ENCODE peak calls at places on chromosomes 4 and X, in five cellular contexts. X, I, Y, V and F are unnamed samples.

GRCh38 chrX:138745215-138745614 is 33.7 kb upstream of the FGF13 start:
- DNase-seq in I (peak), V (no peak), X (peak), Y (peak), F (no peak)

GRCh38 chr4:16684083-16684482 is 214.4 kb downstream of the LDB2 start:
- DNase-seq in I (no peak), V (no peak), X (no peak), Y (peak), F (no peak)

GRCh38 chr4:8439168-8439567 is 1.4 kb downstream of the ACOX3 start:
- DNase-seq in X (peak), V (no peak), I (no peak), Y (peak), F (no peak)

GRCh38 chr4:47465008-47465407 is 1.5 kb upstream of the COMMD8 start:
- DNase-seq in X (no peak), V (no peak), I (no peak), Y (no peak), F (no peak)

GRCh38 chr4:89283226-89283974 is 24.2 kb downstream of the GPRIN3 start:
- DNase-seq in X (no peak), I (no peak), V (no peak), Y (no peak), F (no peak)

GRCh38 chr4:114807357-114807756 is 208.8 kb downstream of the UGT8 start:
- DNase-seq in I (no peak), Y (no peak), V (no peak), X (no peak), F (no peak)

GRCh38 chr4:185201983-185202962 is 1.5 kb downstream of the CFAP97 start:
- DNase-seq in V (no peak), Y (peak), X (no peak), I (no peak), F (no peak)

GRCh38 chr4:169229571-169230028 is 41.2 kb downstream of the SH3RF1 start:
- DNase-seq in I (no peak), Y (peak), V (no peak), X (peak), F (no peak)

GRCh38 chr4:7472443-7473013 is 37.8 kb upstream of the PSAPL1 start:
- DNase-seq in Y (no peak), I (no peak), V (no peak), X (no peak), F (no peak)

GRCh38 chr4:26140150-26140898 is 180.5 kb upstream of the RBPJ start:
- DNase-seq in V (no peak), I (no peak), X (no peak), Y (peak), F (no peak)

GRCh38 chr4:40840255-40840984 is 90.7 kb downstream of the NSUN7 start:
- DNase-seq in Y (no peak), X (no peak), V (no peak), I (no peak), F (no peak)

GRCh38 chrX:150366951-150367545 is 3.9 kb downstream of the MAMLD1 start:
- DNase-seq in I (no peak), V (no peak), X (peak), Y (peak), F (no peak)

GRCh38 chr4:165207016-165207430 is 338 bp upstream of the KLHL2 start:
- DNase-seq in V (no peak), X (peak), Y (peak), I (no peak), F (no peak)

GRCh38 chr4:151624606-151625565 is 135.9 kb downstream of the GATB start:
- DNase-seq in V (no peak), Y (no peak), X (peak), I (no peak), F (no peak)

GRCh38 chr4:7337196-7338058 is 97.3 kb downstream of the PSAPL1 start:
- DNase-seq in V (no peak), Y (no peak), I (no peak), X (no peak), F (no peak)

GRCh38 chrX:135549519-135549918 is 29.1 kb downstream of the INTS6L start:
- DNase-seq in I (no peak), X (no peak), Y (no peak), V (no peak), F (no peak)

GRCh38 chrX:135544338-135544948 is 24.0 kb downstream of the INTS6L start:
- DNase-seq in I (no peak), X (no peak), Y (no peak), V (no peak), F (no peak)

DNA sequence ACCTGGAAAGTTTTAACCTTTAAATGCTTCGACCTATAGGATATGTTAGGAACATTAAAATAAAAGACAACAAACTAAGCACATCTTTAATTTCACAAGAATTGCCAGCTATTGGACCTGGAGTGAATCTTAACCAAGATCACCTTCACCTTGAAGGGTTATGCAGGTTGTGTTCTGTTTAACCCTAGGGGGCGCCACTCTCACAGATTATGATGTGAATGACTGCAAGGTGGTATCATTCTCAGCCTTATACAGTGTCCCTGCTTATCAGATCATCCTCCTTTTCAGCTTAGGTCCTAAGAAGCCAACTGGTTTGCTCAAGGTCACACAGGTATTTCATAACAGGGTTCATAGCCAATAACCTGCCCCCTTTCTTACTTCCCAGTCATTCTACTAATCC is 23.5 kb downstream of the INTS6L start:
- DNase-seq in V (no peak), Y (no peak), X (no peak), I (peak), F (no peak)
- H3K27ac ChIP-seq in V (no peak), Y (no peak), X (no peak), I (no peak), F (no peak)

GRCh38 chr4:78923459-78924312 is 15.6 kb downstream of the PAQR3 start:
- DNase-seq in V (no peak), X (no peak), Y (no peak), I (no peak), F (no peak)
- TF ChIP-seq CTCF in V (no peak), X (no peak), Y (no peak), I (peak), F (no peak)

GRCh38 chrX:71107762-71108360 is 1.3 kb upstream of the CXorf65 start:
- DNase-seq in I (no peak), X (no peak), V (no peak), Y (no peak), F (no peak)

GRCh38 chrX:71103110-71103983 is 3.2 kb downstream of the CXorf65 start:
- DNase-seq in I (peak), V (peak), Y (no peak), X (peak), F (no peak)

GRCh38 chrX:71105638-71106037 is 902 bp downstream of the CXorf65 start:
- DNase-seq in X (no peak), Y (no peak), I (no peak), V (no peak), F (no peak)

GRCh38 chrX:71106427-71106826 is at the start of gene CXorf65:
- DNase-seq in Y (no peak), I (no peak), V (no peak), X (no peak), F (no peak)

GRCh38 chrX:71107245-71107644 is 705 bp upstream of the CXorf65 start:
- DNase-seq in I (no peak), X (no peak), Y (no peak), V (no peak), F (no peak)
- H3K4me3 ChIP-seq in I (no peak), X (no peak), Y (no peak), V (no peak), F (no peak)

GRCh38 chr4:108527729-108528128 is 92.6 kb upstream of the RPL34 start:
- DNase-seq in I (no peak), Y (no peak), X (no peak), V (no peak), F (no peak)
- H3K27ac ChIP-seq in I (no peak), Y (no peak), X (no peak), V (no peak), F (no peak)

GRCh38 chrX:20681691-20682090 is 415.0 kb upstream of the RPS6KA3 start:
- DNase-seq in X (no peak), Y (no peak), I (no peak), V (no peak), F (no peak)

GRCh38 chrX:20686256-20686655 is 419.5 kb upstream of the RPS6KA3 start:
- DNase-seq in I (no peak), V (no peak), X (no peak), Y (no peak), F (no peak)

GRCh38 chrX:20685652-20686051 is 418.9 kb upstream of the RPS6KA3 start:
- DNase-seq in Y (no peak), X (no peak), I (no peak), V (no peak), F (no peak)

DNA sequence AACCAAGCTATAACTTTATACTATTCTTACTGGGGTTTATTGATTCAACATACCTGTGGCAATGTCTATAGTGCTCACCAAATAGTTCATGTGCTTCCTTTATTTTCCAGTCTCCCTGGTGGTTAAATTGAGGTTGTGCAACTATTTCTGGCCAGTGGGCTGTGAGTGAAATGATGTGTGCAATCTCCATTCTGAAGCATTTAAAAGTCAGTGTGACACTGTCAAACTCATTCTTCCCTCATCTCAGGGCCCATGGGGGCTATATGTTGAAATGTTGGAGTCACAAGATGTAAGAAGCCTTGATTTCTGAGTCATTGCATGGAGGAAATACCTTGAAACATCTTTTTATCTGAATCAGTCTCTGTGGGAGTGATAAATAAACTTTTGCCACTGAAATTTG is 414.3 kb upstream of the RPS6KA3 start:
- DNase-seq in X (no peak), V (no peak), I (no peak), Y (no peak), F (no peak)
- TF ChIP-seq CTCF in X (no peak), V (no peak), I (peak), Y (no peak), F (no peak)

GRCh38 chrX:49226946-49227345 is 6.2 kb downstream of the CACNA1F start:
- DNase-seq in Y (no peak), I (no peak), X (no peak), V (no peak), F (no peak)
- H3K4me3 ChIP-seq in Y (no peak), I (no peak), X (no peak), V (no peak), F (no peak)

DNA sequence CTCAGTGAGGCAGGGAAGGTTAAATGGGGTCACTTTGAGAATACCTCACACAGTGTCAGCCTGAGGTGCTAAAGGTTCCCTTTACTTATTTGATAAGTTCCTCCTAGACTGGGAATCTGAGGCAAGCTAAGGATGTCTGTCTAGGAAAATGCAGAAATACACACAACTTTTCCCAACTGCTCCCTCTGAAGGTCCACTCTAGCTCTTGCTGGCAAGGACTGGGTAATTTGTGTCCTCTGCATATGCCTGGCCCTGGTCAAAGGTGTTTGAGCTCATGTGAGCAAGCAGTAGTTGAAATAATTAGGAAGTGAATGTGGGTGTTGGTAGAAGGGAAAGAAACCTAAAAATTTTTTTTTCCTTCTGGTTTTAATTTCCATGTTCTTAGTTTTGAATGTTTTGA is 21.3 kb downstream of the TXLNG start:
- DNase-seq in Y (peak), V (no peak), X (no peak), I (peak), F (no peak)
- H3K27ac ChIP-seq in Y (peak), V (peak), X (no peak), I (no peak), F (no peak)

DNA sequence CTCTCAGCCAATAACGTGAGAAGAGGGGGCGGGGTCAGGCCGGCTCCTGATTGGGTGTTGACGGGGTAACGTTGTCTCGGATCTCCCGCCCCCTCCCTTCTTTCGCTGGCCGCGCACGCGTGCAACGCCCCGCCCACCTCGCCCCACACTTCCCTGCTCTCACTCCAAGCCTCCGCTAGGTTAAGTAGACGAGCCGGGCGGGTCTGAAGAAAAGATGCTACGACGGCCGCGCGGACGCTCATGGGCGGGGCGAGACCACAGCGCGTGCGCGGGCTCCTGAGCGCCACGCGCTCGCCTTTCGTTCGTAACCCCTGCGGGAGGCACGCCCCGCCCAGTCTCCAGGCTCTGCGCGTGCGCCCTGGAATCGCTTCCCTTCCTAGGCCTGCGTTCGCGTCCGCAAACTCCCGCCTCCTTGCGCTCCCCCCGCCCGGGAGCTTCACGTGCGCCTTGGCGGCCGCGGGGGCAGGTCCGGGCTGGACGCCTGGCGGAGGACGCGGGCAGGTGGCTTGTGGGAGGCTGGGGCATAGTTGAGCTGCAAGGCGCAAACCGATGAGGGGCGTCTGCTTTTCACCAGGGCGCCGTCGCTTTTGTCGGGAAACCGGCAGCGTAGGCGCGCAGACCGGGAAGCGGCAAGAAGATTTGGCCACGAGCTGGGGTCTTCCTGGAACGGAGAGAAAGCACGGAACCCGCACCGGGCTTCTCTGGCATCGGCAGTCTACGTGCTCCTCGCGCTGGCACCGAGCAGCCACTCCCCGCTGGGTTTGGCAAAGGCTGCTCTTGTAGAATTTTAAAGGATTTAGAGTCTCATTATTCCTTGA is 467 bp upstream of the PGRMC2 start:
- DNase-seq in X (peak), I (peak), V (peak), Y (peak), F (peak)
- TF ChIP-seq CTCF in X (peak), I (peak), V (peak), Y (peak), F (peak)

GRCh38 chrX:17441965-17442364 is 67.0 kb downstream of the NHS start:
- DNase-seq in X (no peak), V (no peak), Y (peak), I (no peak), F (no peak)
- H3K4me3 ChIP-seq in X (no peak), V (no peak), Y (no peak), I (no peak), F (no peak)